ENCODE peak calls at places on chromosomes 1 and 21, in eight cellular contexts. One of them, this sample, is unnamed.

GRCh38 chr1:193321242-193321842 is 134.9 kb upstream of the B3GALT2 start:
- DNase-seq in endothelial cell of umbilical vein: no peak
- DNase-seq in fibroblast of lung: no peak
- DNase-seq in fibroblast of mammary gland: no peak
- DNase-seq in AG09309: no peak
- DNase-seq in GM13977: no peak
- DNase-seq in heart right ventricle: no peak
- DNase-seq in GM20000: no peak
- DNase-seq in this sample: no peak

GRCh38 chr1:181160322-181160721 is 71.8 kb downstream of the IER5 start:
- DNase-seq in fibroblast of mammary gland: no peak
- DNase-seq in GM13977: no peak
- DNase-seq in fibroblast of lung: no peak
- DNase-seq in GM20000: no peak
- DNase-seq in AG09309: no peak
- DNase-seq in endothelial cell of umbilical vein: no peak
- DNase-seq in heart right ventricle: no peak
- DNase-seq in this sample: no peak

GRCh38 chr1:234537236-234537635 is 58.3 kb upstream of the TARBP1 start:
- DNase-seq in GM13977: no peak
- DNase-seq in endothelial cell of umbilical vein: no peak
- DNase-seq in AG09309: no peak
- DNase-seq in heart right ventricle: no peak
- DNase-seq in fibroblast of mammary gland: no peak
- DNase-seq in fibroblast of lung: no peak
- DNase-seq in GM20000: no peak
- DNase-seq in this sample: no peak

GRCh38 chr1:227899141-227899819 is 48.5 kb downstream of the WNT9A start:
- DNase-seq in GM13977: no peak
- DNase-seq in fibroblast of lung: no peak
- DNase-seq in endothelial cell of umbilical vein: no peak
- DNase-seq in GM20000: no peak
- DNase-seq in heart right ventricle: no peak
- DNase-seq in AG09309: no peak
- DNase-seq in fibroblast of mammary gland: no peak
- DNase-seq in this sample: no peak

GRCh38 chr1:117171900-117172501 is 38.7 kb downstream of the VTCN1 start:
- DNase-seq in GM13977: no peak
- DNase-seq in GM20000: no peak
- DNase-seq in fibroblast of lung: peak
- DNase-seq in AG09309: no peak
- DNase-seq in fibroblast of mammary gland: peak
- DNase-seq in heart right ventricle: peak
- DNase-seq in endothelial cell of umbilical vein: no peak
- DNase-seq in this sample: no peak

GRCh38 chr21:42452401-42453018 is 43.5 kb downstream of the RSPH1 start:
- DNase-seq in heart right ventricle: no peak
- DNase-seq in AG09309: no peak
- DNase-seq in GM13977: no peak
- DNase-seq in fibroblast of lung: no peak
- DNase-seq in endothelial cell of umbilical vein: no peak
- DNase-seq in fibroblast of mammary gland: no peak
- DNase-seq in GM20000: no peak
- DNase-seq in this sample: no peak

GRCh38 chr1:223730471-223730870 is 18.1 kb downstream of the CAPN2 start:
- DNase-seq in GM13977: no peak
- DNase-seq in heart right ventricle: no peak
- DNase-seq in AG09309: no peak
- DNase-seq in fibroblast of mammary gland: peak
- DNase-seq in GM20000: no peak
- DNase-seq in fibroblast of lung: no peak
- DNase-seq in endothelial cell of umbilical vein: no peak
- DNase-seq in this sample: no peak

GRCh38 chr1:31788138-31788824 is 24.1 kb upstream of the ADGRB2 start:
- DNase-seq in fibroblast of lung: peak
- DNase-seq in GM13977: peak
- DNase-seq in heart right ventricle: peak
- DNase-seq in AG09309: peak
- DNase-seq in GM20000: peak
- DNase-seq in fibroblast of mammary gland: peak
- DNase-seq in endothelial cell of umbilical vein: peak
- DNase-seq in this sample: peak

GRCh38 chr1:184930232-184930631 is 44.1 kb downstream of the NIBAN1 start:
- DNase-seq in GM13977: no peak
- DNase-seq in fibroblast of lung: no peak
- DNase-seq in heart right ventricle: no peak
- DNase-seq in GM20000: no peak
- DNase-seq in AG09309: no peak
- DNase-seq in fibroblast of mammary gland: no peak
- DNase-seq in endothelial cell of umbilical vein: no peak
- DNase-seq in this sample: no peak

GRCh38 chr1:3219005-3219724 is 150.2 kb downstream of the PRDM16 start:
- DNase-seq in fibroblast of lung: peak
- DNase-seq in heart right ventricle: peak
- DNase-seq in GM13977: no peak
- DNase-seq in fibroblast of mammary gland: peak
- DNase-seq in AG09309: peak
- DNase-seq in GM20000: no peak
- DNase-seq in endothelial cell of umbilical vein: no peak
- DNase-seq in this sample: no peak

GRCh38 chr1:226608699-226609505 is 60.3 kb downstream of the STUM start:
- DNase-seq in GM13977: peak
- DNase-seq in fibroblast of lung: peak
- DNase-seq in endothelial cell of umbilical vein: peak
- DNase-seq in fibroblast of mammary gland: peak
- DNase-seq in GM20000: peak
- DNase-seq in heart right ventricle: peak
- DNase-seq in AG09309: no peak
- DNase-seq in this sample: no peak

GRCh38 chr1:18710002-18710401 is 79.4 kb downstream of the PAX7 start:
- DNase-seq in fibroblast of mammary gland: no peak
- DNase-seq in fibroblast of lung: no peak
- DNase-seq in endothelial cell of umbilical vein: no peak
- DNase-seq in AG09309: no peak
- DNase-seq in GM20000: no peak
- DNase-seq in GM13977: no peak
- DNase-seq in heart right ventricle: no peak
- DNase-seq in this sample: no peak

GRCh38 chr1:31483012-31483946 is 70.3 kb downstream of the SERINC2 start:
- DNase-seq in GM13977: peak
- DNase-seq in heart right ventricle: peak
- DNase-seq in endothelial cell of umbilical vein: no peak
- DNase-seq in GM20000: no peak
- DNase-seq in fibroblast of lung: peak
- DNase-seq in AG09309: peak
- DNase-seq in fibroblast of mammary gland: peak
- DNase-seq in this sample: peak

GRCh38 chr21:33412832-33413519 is 9.8 kb downstream of the IFNGR2 start:
- DNase-seq in fibroblast of mammary gland: no peak
- DNase-seq in AG09309: no peak
- DNase-seq in heart right ventricle: no peak
- DNase-seq in fibroblast of lung: no peak
- DNase-seq in endothelial cell of umbilical vein: no peak
- DNase-seq in GM13977: peak
- DNase-seq in GM20000: peak
- DNase-seq in this sample: no peak

DNA sequence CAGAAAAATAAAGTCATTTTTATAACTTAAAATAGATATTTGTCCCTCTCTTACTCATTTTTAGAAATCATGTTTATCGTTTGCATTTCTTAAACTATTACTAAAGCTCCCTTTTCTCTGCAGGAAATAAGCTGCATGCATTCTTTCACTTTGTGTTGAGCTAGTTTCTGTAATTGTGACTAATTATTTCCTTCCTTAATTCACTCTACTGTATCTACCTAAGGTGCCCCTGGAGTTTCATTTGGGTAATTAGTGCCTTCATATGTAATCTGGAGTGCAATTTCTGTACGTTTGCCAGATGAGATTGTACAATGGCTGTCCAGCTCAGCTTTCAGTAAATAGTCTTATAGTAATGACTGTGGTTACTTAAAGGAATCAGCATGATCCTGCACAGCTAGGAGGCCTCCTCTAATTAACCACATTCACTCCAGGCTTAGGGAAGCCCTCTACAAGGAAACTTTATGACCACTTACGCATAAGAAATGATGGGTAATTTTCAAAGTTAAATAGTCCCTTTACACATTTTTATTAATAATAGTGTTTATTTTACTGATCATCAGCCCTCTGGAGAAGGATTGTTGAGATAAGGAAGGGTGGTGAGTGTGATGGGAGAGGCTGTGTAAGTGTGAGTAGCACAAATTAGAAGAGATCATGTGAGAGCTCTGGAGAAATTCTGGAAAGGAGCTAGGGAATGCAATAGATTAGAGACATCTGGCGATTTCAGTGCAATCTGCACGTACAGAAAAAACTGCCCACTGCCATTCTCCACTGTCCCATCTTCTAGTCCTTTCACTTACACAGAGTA is 86.8 kb downstream of the LRRC8C start:
- DNase-seq in AG09309: no peak
- DNase-seq in fibroblast of mammary gland: peak
- DNase-seq in heart right ventricle: no peak
- DNase-seq in fibroblast of lung: peak
- DNase-seq in endothelial cell of umbilical vein: peak
- DNase-seq in GM13977: peak
- DNase-seq in GM20000: peak
- DNase-seq in this sample: no peak
- TF ChIP-seq CTCF in AG09309: no peak
- TF ChIP-seq CTCF in fibroblast of mammary gland: no peak
- TF ChIP-seq CTCF in heart right ventricle: no peak
- TF ChIP-seq CTCF in fibroblast of lung: no peak
- TF ChIP-seq CTCF in endothelial cell of umbilical vein: no peak
- TF ChIP-seq CTCF in GM13977: no peak
- TF ChIP-seq CTCF in GM20000: no peak
- TF ChIP-seq CTCF in this sample: no peak

GRCh38 chr1:218347316-218347712 is 2.2 kb downstream of the TGFB2 start:
- DNase-seq in GM13977: no peak
- DNase-seq in fibroblast of mammary gland: no peak
- DNase-seq in fibroblast of lung: no peak
- DNase-seq in heart right ventricle: no peak
- DNase-seq in AG09309: no peak
- DNase-seq in endothelial cell of umbilical vein: no peak
- DNase-seq in GM20000: no peak
- DNase-seq in this sample: no peak

GRCh38 chr1:218347713-218348627 is 2.8 kb downstream of the TGFB2 start:
- DNase-seq in AG09309: no peak
- DNase-seq in GM20000: no peak
- DNase-seq in endothelial cell of umbilical vein: peak
- DNase-seq in GM13977: no peak
- DNase-seq in fibroblast of mammary gland: peak
- DNase-seq in heart right ventricle: no peak
- DNase-seq in fibroblast of lung: peak
- DNase-seq in this sample: no peak

GRCh38 chr1:218346391-218347204 is 1.5 kb downstream of the TGFB2 start:
- DNase-seq in heart right ventricle: no peak
- DNase-seq in GM20000: peak
- DNase-seq in endothelial cell of umbilical vein: peak
- DNase-seq in fibroblast of mammary gland: peak
- DNase-seq in AG09309: no peak
- DNase-seq in fibroblast of lung: peak
- DNase-seq in GM13977: no peak
- DNase-seq in this sample: no peak

GRCh38 chr1:218344814-218345672 is at the start of gene TGFB2:
- DNase-seq in GM13977: no peak
- DNase-seq in endothelial cell of umbilical vein: peak
- DNase-seq in fibroblast of lung: peak
- DNase-seq in GM20000: peak
- DNase-seq in AG09309: no peak
- DNase-seq in fibroblast of mammary gland: peak
- DNase-seq in heart right ventricle: peak
- DNase-seq in this sample: peak

DNA sequence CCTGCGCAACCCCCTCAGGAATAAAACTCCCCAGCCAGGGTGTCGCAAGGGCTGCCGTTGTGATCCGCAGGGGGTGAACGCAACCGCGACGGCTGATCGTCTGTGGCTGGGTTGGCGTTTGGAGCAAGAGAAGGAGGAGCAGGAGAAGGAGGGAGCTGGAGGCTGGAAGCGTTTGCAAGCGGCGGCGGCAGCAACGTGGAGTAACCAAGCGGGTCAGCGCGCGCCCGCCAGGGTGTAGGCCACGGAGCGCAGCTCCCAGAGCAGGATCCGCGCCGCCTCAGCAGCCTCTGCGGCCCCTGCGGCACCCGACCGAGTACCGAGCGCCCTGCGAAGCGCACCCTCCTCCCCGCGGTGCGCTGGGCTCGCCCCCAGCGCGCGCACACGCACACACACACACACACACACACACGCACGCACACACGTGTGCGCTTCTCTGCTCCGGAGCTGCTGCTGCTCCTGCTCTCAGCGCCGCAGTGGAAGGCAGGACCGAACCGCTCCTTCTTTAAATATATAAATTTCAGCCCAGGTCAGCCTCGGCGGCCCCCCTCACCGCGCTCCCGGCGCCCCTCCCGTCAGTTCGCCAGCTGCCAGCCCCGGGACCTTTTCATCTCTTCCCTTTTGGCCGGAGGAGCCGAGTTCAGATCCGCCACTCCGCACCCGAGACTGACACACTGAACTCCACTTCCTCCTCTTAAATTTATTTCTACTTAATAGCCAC is 696 bp downstream of the TGFB2 start:
- DNase-seq in GM13977: peak
- DNase-seq in fibroblast of mammary gland: peak
- DNase-seq in GM20000: peak
- DNase-seq in AG09309: no peak
- DNase-seq in endothelial cell of umbilical vein: peak
- DNase-seq in fibroblast of lung: peak
- DNase-seq in heart right ventricle: peak
- DNase-seq in this sample: no peak
- TF ChIP-seq CTCF in GM13977: no peak
- TF ChIP-seq CTCF in fibroblast of mammary gland: no peak
- TF ChIP-seq CTCF in GM20000: no peak
- TF ChIP-seq CTCF in AG09309: no peak
- TF ChIP-seq CTCF in endothelial cell of umbilical vein: no peak
- TF ChIP-seq CTCF in fibroblast of lung: no peak
- TF ChIP-seq CTCF in heart right ventricle: no peak
- TF ChIP-seq CTCF in this sample: no peak

GRCh38 chr1:154329152-154329521 is 3.8 kb downstream of the ATP8B2 start:
- DNase-seq in GM20000: no peak
- DNase-seq in AG09309: no peak
- DNase-seq in GM13977: no peak
- DNase-seq in fibroblast of lung: no peak
- DNase-seq in heart right ventricle: no peak
- DNase-seq in endothelial cell of umbilical vein: no peak
- DNase-seq in fibroblast of mammary gland: no peak
- DNase-seq in this sample: no peak
- TF ChIP-seq CTCF in GM20000: no peak
- TF ChIP-seq CTCF in AG09309: peak
- TF ChIP-seq CTCF in GM13977: no peak
- TF ChIP-seq CTCF in fibroblast of lung: no peak
- TF ChIP-seq CTCF in heart right ventricle: no peak
- TF ChIP-seq CTCF in endothelial cell of umbilical vein: peak
- TF ChIP-seq CTCF in fibroblast of mammary gland: peak
- TF ChIP-seq CTCF in this sample: peak

GRCh38 chr1:65449214-65449823 is 28.9 kb downstream of the LEPR start:
- DNase-seq in GM20000: no peak
- DNase-seq in AG09309: no peak
- DNase-seq in GM13977: no peak
- DNase-seq in endothelial cell of umbilical vein: no peak
- DNase-seq in fibroblast of mammary gland: no peak
- DNase-seq in fibroblast of lung: no peak
- DNase-seq in heart right ventricle: no peak
- DNase-seq in this sample: no peak
- TF ChIP-seq CTCF in GM20000: no peak
- TF ChIP-seq CTCF in AG09309: peak
- TF ChIP-seq CTCF in GM13977: no peak
- TF ChIP-seq CTCF in endothelial cell of umbilical vein: no peak
- TF ChIP-seq CTCF in fibroblast of mammary gland: no peak
- TF ChIP-seq CTCF in fibroblast of lung: no peak
- TF ChIP-seq CTCF in heart right ventricle: no peak
- TF ChIP-seq CTCF in this sample: no peak